ENCODE peak calls at places on chromosomes 3 and 15, in four cellular contexts. Z, X, U and P are unnamed samples.

GRCh38 chr3:195847061-195847950 is 35.6 kb upstream of the MUC4 start:
- DNase-seq in X (no peak), U (no peak), Z (no peak), P (no peak)

GRCh38 chr3:105144837-105145236 is 221.9 kb upstream of the ALCAM start:
- DNase-seq in Z (no peak), X (no peak), U (no peak), P (no peak)

GRCh38 chr3:14209596-14210280 is 31.1 kb downstream of the LSM3 start:
- DNase-seq in U (no peak), Z (no peak), X (no peak), P (no peak)

GRCh38 chr15:43777293-43777819 is 590 bp upstream of the ELL3 start:
- DNase-seq in Z (peak), U (peak), X (peak), P (peak)

GRCh38 chr3:112508261-112508660 is 9.0 kb upstream of the BTLA start:
- DNase-seq in U (no peak), X (no peak), Z (no peak), P (no peak)

GRCh38 chr3:120855665-120856437 is 52.2 kb upstream of the STXBP5L start:
- DNase-seq in X (peak), Z (no peak), U (no peak), P (no peak)

GRCh38 chr3:134029256-134029733 is 430 bp downstream of the SLCO2A1 start:
- DNase-seq in Z (no peak), U (peak), X (no peak), P (no peak)

GRCh38 chr15:101773496-101774100 is 29.7 kb upstream of the OR4F6 start:
- DNase-seq in U (peak), Z (no peak), X (no peak), P (no peak)

GRCh38 chr3:64898941-64899340 is 211.1 kb upstream of the ADAMTS9 start:
- DNase-seq in X (no peak), U (no peak), Z (no peak), P (no peak)

GRCh38 chr3:58556761-58557181 is 19.8 kb upstream of the ACOX2 start:
- DNase-seq in Z (no peak), U (no peak), X (no peak), P (no peak)

GRCh38 chr3:105729662-105730061 is 139.2 kb downstream of the CBLB start:
- DNase-seq in U (no peak), Z (no peak), X (no peak), P (peak)